ENCODE peak calls at places on chromosomes 2 and 18, in ten cellular contexts. One of them, this sample, is unnamed.

GRCh38 chr18:55546873-55547704 is 40.9 kb downstream of the TCF4 start:
- DNase-seq in GM20000: no peak
- DNase-seq in CD4-positive, CD25-positive, alpha-beta regulatory T cell: no peak
- DNase-seq in heart left ventricle: peak; percentile 45
- DNase-seq in activated T-cell treated with anti-CD3 and anti-CD28 coated beads, Interleukin-2, amount 50 U/mL, for 72 hours: no peak
- DNase-seq in AG09319: peak; percentile 10
- DNase-seq in epithelial cell of esophagus: peak; percentile 30
- DNase-seq in stimulated activated CD4-positive, alpha-beta T cell treated with anti-CD3 and anti-CD28 coated beads, Interleukin-1b, Interleukin-23, amount 100 ng/mL, for 24 hours: no peak
- DNase-seq in ELR: peak; percentile 51
- DNase-seq in type B pancreatic cell: no peak
- DNase-seq in this sample: no peak

GRCh38 chr2:55999790-56000189 is 76.2 kb upstream of the EFEMP1 start:
- DNase-seq in GM20000: no peak
- DNase-seq in CD4-positive, CD25-positive, alpha-beta regulatory T cell: no peak
- DNase-seq in heart left ventricle: no peak
- DNase-seq in activated T-cell treated with anti-CD3 and anti-CD28 coated beads, Interleukin-2, amount 50 U/mL, for 72 hours: no peak
- DNase-seq in AG09319: no peak
- DNase-seq in epithelial cell of esophagus: no peak
- DNase-seq in stimulated activated CD4-positive, alpha-beta T cell treated with anti-CD3 and anti-CD28 coated beads, Interleukin-1b, Interleukin-23, amount 100 ng/mL, for 24 hours: no peak
- DNase-seq in ELR: no peak
- DNase-seq in type B pancreatic cell: no peak
- DNase-seq in this sample: no peak

GRCh38 chr2:4715065-4715464 is 977.1 kb upstream of the SOX11 start:
- DNase-seq in GM20000: no peak
- DNase-seq in CD4-positive, CD25-positive, alpha-beta regulatory T cell: no peak
- DNase-seq in heart left ventricle: no peak
- DNase-seq in activated T-cell treated with anti-CD3 and anti-CD28 coated beads, Interleukin-2, amount 50 U/mL, for 72 hours: no peak
- DNase-seq in AG09319: no peak
- DNase-seq in epithelial cell of esophagus: no peak
- DNase-seq in stimulated activated CD4-positive, alpha-beta T cell treated with anti-CD3 and anti-CD28 coated beads, Interleukin-1b, Interleukin-23, amount 100 ng/mL, for 24 hours: no peak
- DNase-seq in ELR: no peak
- DNase-seq in type B pancreatic cell: no peak
- DNase-seq in this sample: no peak

GRCh38 chr2:190366248-190366753 is 22.9 kb downstream of the INPP1 start:
- DNase-seq in GM20000: no peak
- DNase-seq in CD4-positive, CD25-positive, alpha-beta regulatory T cell: no peak
- DNase-seq in heart left ventricle: no peak
- DNase-seq in activated T-cell treated with anti-CD3 and anti-CD28 coated beads, Interleukin-2, amount 50 U/mL, for 72 hours: no peak
- DNase-seq in AG09319: no peak
- DNase-seq in epithelial cell of esophagus: no peak
- DNase-seq in stimulated activated CD4-positive, alpha-beta T cell treated with anti-CD3 and anti-CD28 coated beads, Interleukin-1b, Interleukin-23, amount 100 ng/mL, for 24 hours: no peak
- DNase-seq in ELR: no peak
- DNase-seq in type B pancreatic cell: no peak
- DNase-seq in this sample: no peak

GRCh38 chr2:29010946-29011649 is 30.0 kb downstream of the TOGARAM2 start:
- DNase-seq in GM20000: peak; percentile 48
- DNase-seq in CD4-positive, CD25-positive, alpha-beta regulatory T cell: peak; percentile 53
- DNase-seq in heart left ventricle: peak; percentile 68
- DNase-seq in activated T-cell treated with anti-CD3 and anti-CD28 coated beads, Interleukin-2, amount 50 U/mL, for 72 hours: peak; percentile 42
- DNase-seq in AG09319: no peak
- DNase-seq in epithelial cell of esophagus: no peak
- DNase-seq in stimulated activated CD4-positive, alpha-beta T cell treated with anti-CD3 and anti-CD28 coated beads, Interleukin-1b, Interleukin-23, amount 100 ng/mL, for 24 hours: no peak
- DNase-seq in ELR: no peak
- DNase-seq in type B pancreatic cell: no peak
- DNase-seq in this sample: peak; percentile 89

GRCh38 chr2:10905006-10905871 is 6.5 kb upstream of the KCNF1 start:
- DNase-seq in GM20000: no peak
- DNase-seq in CD4-positive, CD25-positive, alpha-beta regulatory T cell: no peak
- DNase-seq in heart left ventricle: no peak
- DNase-seq in activated T-cell treated with anti-CD3 and anti-CD28 coated beads, Interleukin-2, amount 50 U/mL, for 72 hours: no peak
- DNase-seq in AG09319: no peak
- DNase-seq in epithelial cell of esophagus: peak; percentile 43
- DNase-seq in stimulated activated CD4-positive, alpha-beta T cell treated with anti-CD3 and anti-CD28 coated beads, Interleukin-1b, Interleukin-23, amount 100 ng/mL, for 24 hours: no peak
- DNase-seq in ELR: no peak
- DNase-seq in type B pancreatic cell: no peak
- DNase-seq in this sample: no peak

GRCh38 chr2:76498387-76498786 is 787.7 kb upstream of the GCFC2 start:
- DNase-seq in GM20000: no peak
- DNase-seq in CD4-positive, CD25-positive, alpha-beta regulatory T cell: no peak
- DNase-seq in heart left ventricle: peak; percentile 27
- DNase-seq in activated T-cell treated with anti-CD3 and anti-CD28 coated beads, Interleukin-2, amount 50 U/mL, for 72 hours: no peak
- DNase-seq in AG09319: no peak
- DNase-seq in epithelial cell of esophagus: no peak
- DNase-seq in stimulated activated CD4-positive, alpha-beta T cell treated with anti-CD3 and anti-CD28 coated beads, Interleukin-1b, Interleukin-23, amount 100 ng/mL, for 24 hours: no peak
- DNase-seq in ELR: no peak
- DNase-seq in type B pancreatic cell: no peak
- DNase-seq in this sample: no peak

GRCh38 chr2:7956126-7956689 is 725.6 kb upstream of the ID2 start:
- DNase-seq in GM20000: no peak
- DNase-seq in CD4-positive, CD25-positive, alpha-beta regulatory T cell: no peak
- DNase-seq in heart left ventricle: no peak
- DNase-seq in activated T-cell treated with anti-CD3 and anti-CD28 coated beads, Interleukin-2, amount 50 U/mL, for 72 hours: no peak
- DNase-seq in AG09319: no peak
- DNase-seq in epithelial cell of esophagus: no peak
- DNase-seq in stimulated activated CD4-positive, alpha-beta T cell treated with anti-CD3 and anti-CD28 coated beads, Interleukin-1b, Interleukin-23, amount 100 ng/mL, for 24 hours: no peak
- DNase-seq in ELR: no peak
- DNase-seq in type B pancreatic cell: no peak
- DNase-seq in this sample: no peak

GRCh38 chr2:231334179-231334930 is 61.2 kb upstream of the B3GNT7 start:
- DNase-seq in GM20000: no peak
- DNase-seq in CD4-positive, CD25-positive, alpha-beta regulatory T cell: no peak
- DNase-seq in heart left ventricle: no peak
- DNase-seq in activated T-cell treated with anti-CD3 and anti-CD28 coated beads, Interleukin-2, amount 50 U/mL, for 72 hours: no peak
- DNase-seq in AG09319: no peak
- DNase-seq in epithelial cell of esophagus: no peak
- DNase-seq in stimulated activated CD4-positive, alpha-beta T cell treated with anti-CD3 and anti-CD28 coated beads, Interleukin-1b, Interleukin-23, amount 100 ng/mL, for 24 hours: no peak
- DNase-seq in ELR: no peak
- DNase-seq in type B pancreatic cell: no peak
- DNase-seq in this sample: no peak

GRCh38 chr2:53021828-53022227 is 745.8 kb upstream of the CHAC2 start:
- DNase-seq in GM20000: no peak
- DNase-seq in CD4-positive, CD25-positive, alpha-beta regulatory T cell: no peak
- DNase-seq in heart left ventricle: no peak
- DNase-seq in activated T-cell treated with anti-CD3 and anti-CD28 coated beads, Interleukin-2, amount 50 U/mL, for 72 hours: no peak
- DNase-seq in AG09319: no peak
- DNase-seq in epithelial cell of esophagus: no peak
- DNase-seq in stimulated activated CD4-positive, alpha-beta T cell treated with anti-CD3 and anti-CD28 coated beads, Interleukin-1b, Interleukin-23, amount 100 ng/mL, for 24 hours: no peak
- DNase-seq in ELR: no peak
- DNase-seq in type B pancreatic cell: no peak
- DNase-seq in this sample: no peak

GRCh38 chr2:197604117-197604516 is 71.3 kb downstream of the RFTN2 start:
- DNase-seq in GM20000: no peak
- DNase-seq in CD4-positive, CD25-positive, alpha-beta regulatory T cell: no peak
- DNase-seq in heart left ventricle: no peak
- DNase-seq in activated T-cell treated with anti-CD3 and anti-CD28 coated beads, Interleukin-2, amount 50 U/mL, for 72 hours: no peak
- DNase-seq in AG09319: no peak
- DNase-seq in epithelial cell of esophagus: no peak
- DNase-seq in stimulated activated CD4-positive, alpha-beta T cell treated with anti-CD3 and anti-CD28 coated beads, Interleukin-1b, Interleukin-23, amount 100 ng/mL, for 24 hours: no peak
- DNase-seq in ELR: no peak
- DNase-seq in type B pancreatic cell: no peak
- DNase-seq in this sample: no peak

GRCh38 chr2:23924589-23925359 is 2.1 kb downstream of the ATAD2B start:
- DNase-seq in GM20000: no peak
- DNase-seq in CD4-positive, CD25-positive, alpha-beta regulatory T cell: no peak
- DNase-seq in heart left ventricle: no peak
- DNase-seq in activated T-cell treated with anti-CD3 and anti-CD28 coated beads, Interleukin-2, amount 50 U/mL, for 72 hours: no peak
- DNase-seq in AG09319: no peak
- DNase-seq in epithelial cell of esophagus: peak; percentile 20
- DNase-seq in stimulated activated CD4-positive, alpha-beta T cell treated with anti-CD3 and anti-CD28 coated beads, Interleukin-1b, Interleukin-23, amount 100 ng/mL, for 24 hours: no peak
- DNase-seq in ELR: no peak
- DNase-seq in type B pancreatic cell: no peak
- DNase-seq in this sample: no peak

GRCh38 chr18:49747876-49748275 is 65.5 kb downstream of the ACAA2 start:
- DNase-seq in GM20000: no peak
- DNase-seq in CD4-positive, CD25-positive, alpha-beta regulatory T cell: no peak
- DNase-seq in heart left ventricle: no peak
- DNase-seq in activated T-cell treated with anti-CD3 and anti-CD28 coated beads, Interleukin-2, amount 50 U/mL, for 72 hours: no peak
- DNase-seq in AG09319: no peak
- DNase-seq in epithelial cell of esophagus: no peak
- DNase-seq in stimulated activated CD4-positive, alpha-beta T cell treated with anti-CD3 and anti-CD28 coated beads, Interleukin-1b, Interleukin-23, amount 100 ng/mL, for 24 hours: no peak
- DNase-seq in ELR: peak; percentile 42
- DNase-seq in type B pancreatic cell: no peak
- DNase-seq in this sample: no peak

GRCh38 chr2:213429516-213429915 is 145.3 kb downstream of the SPAG16 start:
- DNase-seq in GM20000: no peak
- DNase-seq in CD4-positive, CD25-positive, alpha-beta regulatory T cell: no peak
- DNase-seq in heart left ventricle: no peak
- DNase-seq in activated T-cell treated with anti-CD3 and anti-CD28 coated beads, Interleukin-2, amount 50 U/mL, for 72 hours: no peak
- DNase-seq in AG09319: no peak
- DNase-seq in epithelial cell of esophagus: peak; percentile 64
- DNase-seq in stimulated activated CD4-positive, alpha-beta T cell treated with anti-CD3 and anti-CD28 coated beads, Interleukin-1b, Interleukin-23, amount 100 ng/mL, for 24 hours: no peak
- DNase-seq in ELR: peak; percentile 78
- DNase-seq in type B pancreatic cell: no peak
- DNase-seq in this sample: no peak

GRCh38 chr2:144935736-144936135 is 415.8 kb upstream of the ZEB2 start:
- DNase-seq in GM20000: no peak
- DNase-seq in CD4-positive, CD25-positive, alpha-beta regulatory T cell: no peak
- DNase-seq in heart left ventricle: no peak
- DNase-seq in activated T-cell treated with anti-CD3 and anti-CD28 coated beads, Interleukin-2, amount 50 U/mL, for 72 hours: no peak
- DNase-seq in AG09319: no peak
- DNase-seq in epithelial cell of esophagus: no peak
- DNase-seq in stimulated activated CD4-positive, alpha-beta T cell treated with anti-CD3 and anti-CD28 coated beads, Interleukin-1b, Interleukin-23, amount 100 ng/mL, for 24 hours: no peak
- DNase-seq in ELR: no peak
- DNase-seq in type B pancreatic cell: no peak
- DNase-seq in this sample: no peak

GRCh38 chr2:51158236-51158635 is 126.3 kb upstream of the NRXN1 start:
- DNase-seq in GM20000: no peak
- DNase-seq in CD4-positive, CD25-positive, alpha-beta regulatory T cell: no peak
- DNase-seq in heart left ventricle: no peak
- DNase-seq in activated T-cell treated with anti-CD3 and anti-CD28 coated beads, Interleukin-2, amount 50 U/mL, for 72 hours: no peak
- DNase-seq in AG09319: no peak
- DNase-seq in epithelial cell of esophagus: peak; percentile 2
- DNase-seq in stimulated activated CD4-positive, alpha-beta T cell treated with anti-CD3 and anti-CD28 coated beads, Interleukin-1b, Interleukin-23, amount 100 ng/mL, for 24 hours: no peak
- DNase-seq in ELR: no peak
- DNase-seq in type B pancreatic cell: no peak
- DNase-seq in this sample: no peak

GRCh38 chr2:14720319-14720718 is 87.8 kb downstream of the LRATD1 start:
- DNase-seq in GM20000: no peak
- DNase-seq in CD4-positive, CD25-positive, alpha-beta regulatory T cell: no peak
- DNase-seq in heart left ventricle: no peak
- DNase-seq in activated T-cell treated with anti-CD3 and anti-CD28 coated beads, Interleukin-2, amount 50 U/mL, for 72 hours: no peak
- DNase-seq in AG09319: no peak
- DNase-seq in epithelial cell of esophagus: peak; percentile 34
- DNase-seq in stimulated activated CD4-positive, alpha-beta T cell treated with anti-CD3 and anti-CD28 coated beads, Interleukin-1b, Interleukin-23, amount 100 ng/mL, for 24 hours: no peak
- DNase-seq in ELR: peak; percentile 65
- DNase-seq in type B pancreatic cell: no peak
- DNase-seq in this sample: no peak

GRCh38 chr2:121095257-121096080 is 189.5 kb downstream of the TFCP2L1 start:
- DNase-seq in GM20000: peak; percentile 66
- DNase-seq in CD4-positive, CD25-positive, alpha-beta regulatory T cell: no peak
- DNase-seq in heart left ventricle: peak; percentile 64
- DNase-seq in activated T-cell treated with anti-CD3 and anti-CD28 coated beads, Interleukin-2, amount 50 U/mL, for 72 hours: peak; percentile 18
- DNase-seq in AG09319: peak; percentile 8
- DNase-seq in epithelial cell of esophagus: peak; percentile 77
- DNase-seq in stimulated activated CD4-positive, alpha-beta T cell treated with anti-CD3 and anti-CD28 coated beads, Interleukin-1b, Interleukin-23, amount 100 ng/mL, for 24 hours: no peak
- DNase-seq in ELR: peak; percentile 74
- DNase-seq in type B pancreatic cell: no peak
- DNase-seq in this sample: peak; percentile 78

GRCh38 chr18:11494093-11494492 is 115.3 kb upstream of the SLC35G4 start:
- DNase-seq in GM20000: no peak
- DNase-seq in CD4-positive, CD25-positive, alpha-beta regulatory T cell: no peak
- DNase-seq in heart left ventricle: no peak
- DNase-seq in activated T-cell treated with anti-CD3 and anti-CD28 coated beads, Interleukin-2, amount 50 U/mL, for 72 hours: no peak
- DNase-seq in AG09319: no peak
- DNase-seq in epithelial cell of esophagus: no peak
- DNase-seq in stimulated activated CD4-positive, alpha-beta T cell treated with anti-CD3 and anti-CD28 coated beads, Interleukin-1b, Interleukin-23, amount 100 ng/mL, for 24 hours: no peak
- DNase-seq in ELR: peak; percentile 66
- DNase-seq in type B pancreatic cell: no peak
- DNase-seq in this sample: no peak

This sample was measured in spleen.